ENCODE peak calls at places on chromosomes 16 and 17, in four cellular contexts. One of them, this sample, is unnamed.

GRCh38 chr17:64063088-64063487 is 42.7 kb upstream of the ICAM2 start:
- DNase-seq in head of caudate nucleus: no peak
- DNase-seq in C1 segment of cervical spinal cord: no peak
- DNase-seq in IMR-90: no peak
- DNase-seq in this sample: no peak

GRCh38 chr17:4914009-4914408 is 11.1 kb upstream of the CHRNE start:
- DNase-seq in head of caudate nucleus: no peak
- DNase-seq in C1 segment of cervical spinal cord: no peak
- DNase-seq in IMR-90: peak
- DNase-seq in this sample: no peak

GRCh38 chr17:48258317-48258716 is 150.8 kb downstream of the SNX11 start:
- DNase-seq in head of caudate nucleus: no peak
- DNase-seq in C1 segment of cervical spinal cord: no peak
- DNase-seq in IMR-90: no peak
- DNase-seq in this sample: no peak

GRCh38 chr17:46063239-46063638 is 64.2 kb downstream of the STH start:
- DNase-seq in head of caudate nucleus: no peak
- DNase-seq in C1 segment of cervical spinal cord: no peak
- DNase-seq in IMR-90: peak
- DNase-seq in this sample: no peak

GRCh38 chr17:21294321-21295035 is 10.0 kb downstream of the MAP2K3 start:
- DNase-seq in head of caudate nucleus: no peak
- DNase-seq in C1 segment of cervical spinal cord: no peak
- DNase-seq in IMR-90: no peak
- DNase-seq in this sample: no peak

GRCh38 chr17:1040216-1040600 is 43.3 kb downstream of the TIMM22 start:
- DNase-seq in head of caudate nucleus: peak
- DNase-seq in C1 segment of cervical spinal cord: peak
- DNase-seq in IMR-90: no peak
- DNase-seq in this sample: peak

GRCh38 chr17:78862073-78863023 is 21.7 kb upstream of the USP36 start:
- DNase-seq in head of caudate nucleus: peak
- DNase-seq in C1 segment of cervical spinal cord: peak
- DNase-seq in IMR-90: peak
- DNase-seq in this sample: peak

GRCh38 chr17:9402590-9403199 is 172.9 kb downstream of the STX8 start:
- DNase-seq in head of caudate nucleus: peak
- DNase-seq in C1 segment of cervical spinal cord: peak
- DNase-seq in IMR-90: peak
- DNase-seq in this sample: no peak

GRCh38 chr16:68444058-68444657 is 4.2 kb downstream of the SMPD3 start:
- DNase-seq in head of caudate nucleus: no peak
- DNase-seq in C1 segment of cervical spinal cord: no peak
- DNase-seq in IMR-90: peak
- DNase-seq in this sample: no peak

GRCh38 chr16:26614102-26614864 is 452.4 kb upstream of the C16orf82 start:
- DNase-seq in head of caudate nucleus: no peak
- DNase-seq in C1 segment of cervical spinal cord: no peak
- DNase-seq in IMR-90: no peak
- DNase-seq in this sample: no peak

GRCh38 chr17:74960739-74961342 is 11.7 kb downstream of the HID1 start:
- DNase-seq in head of caudate nucleus: no peak
- DNase-seq in C1 segment of cervical spinal cord: no peak
- DNase-seq in IMR-90: peak
- DNase-seq in this sample: peak

GRCh38 chr17:16363749-16364536 is 10.7 kb upstream of the CENPV start:
- DNase-seq in head of caudate nucleus: peak
- DNase-seq in C1 segment of cervical spinal cord: peak
- DNase-seq in IMR-90: peak
- DNase-seq in this sample: peak

GRCh38 chr17:7408341-7408740 is 696 bp downstream of the NLGN2 start:
- DNase-seq in head of caudate nucleus: no peak
- DNase-seq in C1 segment of cervical spinal cord: no peak
- DNase-seq in IMR-90: no peak
- DNase-seq in this sample: no peak

GRCh38 chr17:75272848-75273184 is 1.8 kb upstream of the MIF4GD start:
- DNase-seq in head of caudate nucleus: no peak
- DNase-seq in C1 segment of cervical spinal cord: no peak
- DNase-seq in IMR-90: no peak
- DNase-seq in this sample: no peak

This sample was measured in Right ventricle myocardium inferior.